ENCODE peak calls at places on chromosomes 11 and 22, in four cellular contexts. X is fibroblast of mammary gland, A is neural crest cell, M is H1. U is an unnamed sample.

GRCh38 chr22:19798825-19799224 is 38.2 kb downstream of the TBX1 start:
- DNase-seq in X (no peak), A (no peak), M (no peak), U (no peak)

GRCh38 chr11:22828373-22828772 is 1.2 kb downstream of the SVIP start:
- DNase-seq in X (no peak), A (no peak), M (no peak), U (no peak)

GRCh38 chr22:39388261-39389011 is 11.1 kb upstream of the TAB1 start:
- DNase-seq in X (peak), A (peak), M (peak), U (peak)

GRCh38 chr22:29706991-29707390 is 12.8 kb upstream of the CABP7 start:
- DNase-seq in X (no peak), A (no peak), M (no peak), U (no peak)

GRCh38 chr11:45974806-45975205 is 52.4 kb downstream of the LARGE2 start:
- DNase-seq in X (peak), A (no peak), M (no peak), U (no peak)

GRCh38 chr11:132115454-132115853 is 745.0 kb downstream of the NTM start:
- DNase-seq in X (peak), A (no peak), M (no peak), U (no peak)

GRCh38 chr11:46159694-46160093 is 38.4 kb upstream of the PHF21A start:
- DNase-seq in X (no peak), A (no peak), M (no peak), U (no peak)

GRCh38 chr22:20940178-20940790 is 23.1 kb downstream of the CRKL start:
- DNase-seq in X (peak), A (no peak), M (no peak), U (no peak)

GRCh38 chr11:22922672-22923071 is 62.4 kb upstream of the CCDC179 start:
- DNase-seq in X (no peak), A (no peak), M (no peak), U (no peak)

GRCh38 chr11:64959498-64959897 is 12.4 kb downstream of the MAJIN start:
- DNase-seq in X (peak), A (no peak), M (no peak), U (no peak)

GRCh38 chr11:113119074-113119473 is 157.9 kb downstream of the NCAM1 start:
- DNase-seq in X (no peak), A (no peak), M (no peak), U (no peak)

GRCh38 chr22:27377501-27377900 is 424.1 kb downstream of the MN1 start:
- DNase-seq in X (no peak), A (no peak), M (no peak), U (no peak)

GRCh38 chr11:27305751-27306150 is 57.3 kb downstream of the CCDC34 start:
- DNase-seq in X (no peak), A (no peak), M (no peak), U (no peak)

GRCh38 chr11:68549789-68550484 is 89.4 kb downstream of the PPP6R3 start:
- DNase-seq in X (peak), A (no peak), M (no peak), U (no peak)

GRCh38 chr11:121063728-121064127 is 37.3 kb upstream of the TECTA start:
- DNase-seq in X (peak), A (no peak), M (no peak), U (no peak)

GRCh38 chr11:19673924-19674390 is 38.7 kb upstream of the NAV2 start:
- DNase-seq in X (peak), A (no peak), M (no peak), U (no peak)

GRCh38 chr11:133706925-133707794 is 138.2 kb downstream of the SPATA19 start:
- DNase-seq in X (no peak), A (no peak), M (no peak), U (no peak)

GRCh38 chr22:27424319-27424718 is 377.2 kb downstream of the MN1 start:
- DNase-seq in X (no peak), A (no peak), M (no peak), U (no peak)

GRCh38 chr22:47071812-47072641 is 309.6 kb downstream of the TBC1D22A start:
- DNase-seq in X (no peak), A (no peak), M (no peak), U (no peak)

GRCh38 chr22:25153961-25154685 is 45.5 kb upstream of the CRYBB3 start:
- DNase-seq in X (peak), A (no peak), M (no peak), U (no peak)

GRCh38 chr11:36141161-36141560 is 148.1 kb downstream of the COMMD9 start:
- DNase-seq in X (no peak), A (no peak), M (no peak), U (no peak)

GRCh38 chr11:122556605-122557004 is 98.9 kb upstream of the UBASH3B start:
- DNase-seq in X (no peak), A (peak), M (no peak), U (no peak)

GRCh38 chr11:28727254-28727653 is 619.1 kb downstream of the METTL15 start:
- DNase-seq in X (no peak), A (no peak), M (no peak), U (no peak)

GRCh38 chr11:60764879-60765278 is 8.2 kb downstream of the MS4A15 start:
- DNase-seq in X (no peak), A (no peak), M (no peak), U (no peak)

GRCh38 chr11:130580372-130580771 is 131.9 kb downstream of the ADAMTS15 start:
- DNase-seq in X (peak), A (no peak), M (peak), U (no peak)

GRCh38 chr11:33735166-33735425 is 1.1 kb downstream of the CD59 start:
- DNase-seq in X (no peak), A (no peak), M (no peak), U (no peak)

GRCh38 chr11:76702378-76703128 is 32.0 kb upstream of the LRRC32 start:
- DNase-seq in X (peak), A (no peak), M (no peak), U (no peak)

GRCh38 chr11:14029971-14030531 is 67.5 kb downstream of the SPON1 start:
- DNase-seq in X (peak), A (no peak), M (no peak), U (peak)

GRCh38 chr11:9990221-9990973 is 303.6 kb downstream of the SBF2 start:
- DNase-seq in X (peak), A (no peak), M (no peak), U (no peak)

GRCh38 chr11:115496892-115497291 is 7.3 kb downstream of the CADM1 start:
- DNase-seq in X (no peak), A (no peak), M (no peak), U (no peak)
- TF ChIP-seq CTCF in X (no peak), A (no peak), M (no peak), U (no peak)

DNA sequence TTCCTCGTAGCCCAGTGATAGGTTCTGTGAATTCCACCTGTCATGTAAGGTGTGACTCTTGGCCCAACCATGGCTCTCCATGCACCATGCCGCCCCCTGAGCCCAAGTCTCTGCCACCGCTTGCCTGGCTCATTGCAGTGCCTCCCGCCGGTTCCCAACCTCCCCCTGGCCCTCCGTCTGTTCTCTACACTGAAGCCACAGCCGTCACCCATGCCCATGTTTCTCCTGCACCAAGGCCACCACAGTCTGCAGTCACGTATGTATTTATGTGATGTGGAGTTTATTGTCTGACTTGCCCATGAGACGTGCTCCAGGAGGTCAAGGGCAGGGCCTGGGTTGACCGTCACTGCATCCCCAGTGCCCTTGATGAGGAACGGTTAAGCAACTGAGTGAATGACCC is 35.9 kb downstream of the PKNOX2 start:
- DNase-seq in X (no peak), A (no peak), M (no peak), U (no peak)
- TF ChIP-seq CTCF in X (no peak), A (no peak), M (no peak), U (no peak)

GRCh38 chr11:126879516-126879915 is 121.1 kb downstream of the KIRREL3 start:
- DNase-seq in X (no peak), A (no peak), M (no peak), U (no peak)

GRCh38 chr11:126874276-126874675 is 126.3 kb downstream of the KIRREL3 start:
- DNase-seq in X (no peak), A (no peak), M (no peak), U (no peak)

GRCh38 chr11:126871792-126872191 is 128.8 kb downstream of the KIRREL3 start:
- DNase-seq in X (no peak), A (no peak), M (no peak), U (no peak)

GRCh38 chr11:126878892-126879291 is 121.7 kb downstream of the KIRREL3 start:
- DNase-seq in X (no peak), A (no peak), M (no peak), U (no peak)

GRCh38 chr11:126874831-126875230 is 125.7 kb downstream of the KIRREL3 start:
- DNase-seq in X (no peak), A (no peak), M (no peak), U (no peak)
- TF ChIP-seq CTCF in X (peak), A (no peak), M (peak), U (no peak)

GRCh38 chr22:45743687-45744086 is 72.1 kb downstream of the ATXN10 start:
- DNase-seq in X (no peak), A (no peak), M (no peak), U (no peak)

GRCh38 chr22:45744442-45744841 is 72.8 kb downstream of the ATXN10 start:
- DNase-seq in X (no peak), A (no peak), M (no peak), U (no peak)

GRCh38 chr22:45742866-45743450 is 71.3 kb downstream of the ATXN10 start:
- DNase-seq in X (peak), A (no peak), M (no peak), U (no peak)

GRCh38 chr22:45738206-45738605 is 66.6 kb downstream of the ATXN10 start:
- DNase-seq in X (no peak), A (no peak), M (no peak), U (no peak)

GRCh38 chr22:45740236-45740635 is 68.6 kb downstream of the ATXN10 start:
- DNase-seq in X (no peak), A (no peak), M (no peak), U (no peak)
- TF ChIP-seq CTCF in X (no peak), A (no peak), M (no peak), U (no peak)

DNA sequence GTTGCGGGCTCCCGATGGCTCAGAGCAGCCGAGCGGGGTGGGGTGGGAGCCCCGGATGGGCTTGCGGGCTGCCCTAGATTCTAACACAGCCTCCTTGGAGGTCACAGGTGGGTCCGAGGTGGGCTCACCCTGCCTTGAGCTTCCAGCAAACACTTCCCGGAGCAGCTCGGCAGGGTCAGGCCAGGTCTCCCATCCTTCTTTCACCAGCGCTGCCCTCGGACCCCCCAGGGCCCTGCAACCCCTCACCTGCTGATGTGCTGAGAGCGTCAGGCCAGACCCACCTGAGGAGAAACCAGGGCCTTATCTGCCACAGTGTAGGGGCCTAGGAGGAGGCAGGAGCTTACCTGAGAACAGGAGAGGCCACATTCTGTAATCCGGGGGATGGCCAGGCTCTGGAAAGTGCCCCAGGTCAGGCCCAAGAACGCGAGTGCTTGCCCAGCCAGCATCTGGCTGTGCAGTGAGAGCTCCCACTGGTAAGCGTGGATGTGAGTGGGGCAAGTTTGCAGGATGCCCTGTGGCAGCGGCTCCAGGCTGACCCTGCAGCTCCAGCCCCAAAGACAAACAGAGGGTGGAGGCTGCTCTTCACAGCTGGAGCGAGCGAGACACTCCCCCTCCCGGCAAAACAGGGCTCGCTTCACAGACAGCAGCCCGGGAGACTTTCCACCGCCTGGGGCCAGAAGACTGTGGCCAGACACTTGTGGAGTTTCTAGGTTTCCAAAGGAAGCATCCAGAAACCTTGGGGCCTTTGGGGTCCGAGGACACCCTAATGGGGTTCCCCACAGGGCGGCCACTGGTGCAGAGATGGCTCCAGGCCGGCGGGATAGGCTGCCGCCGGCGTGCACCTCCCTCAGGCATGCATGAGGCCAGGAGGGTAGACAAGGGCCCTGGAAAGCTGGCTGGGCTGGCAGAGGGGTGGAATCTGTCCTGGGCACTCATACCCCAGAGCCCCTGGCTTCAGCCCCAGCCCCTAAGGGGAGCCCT is at the start of gene IL17REL:
- DNase-seq in X (no peak), A (no peak), M (no peak), U (no peak)
- TF ChIP-seq CTCF in X (peak), A (no peak), M (no peak), U (no peak)

U was measured in omental fat pad.